ENCODE peak calls at places on chromosomes 16 and 17, in five cellular contexts. S is pancreas; M is A549; I is left ventricle myocardium superior; R is activated CD8-positive, alpha-beta memory T cell treated with anti-CD3 and anti-CD28 coated beads, Interleukin-2, amount 10 ng/mL, durations not matched to agents 7 days and 5 days. P is an unnamed sample.
A peak's percentile ranks its signal among the peaks of the same experiment; 100 is the strongest.

GRCh38 chr17:36092228-36092627 is 2.3 kb upstream of the CCL3 start:
- ATAC-seq in S (no peak), M (no peak), I (no peak), R (peak; percentile 38), P (no peak)

GRCh38 chr17:81901167-81902022 is 643 bp upstream of the NPB start:
- ATAC-seq in S (no peak), M (no peak), I (peak; percentile 6), R (peak; percentile 11), P (no peak)

GRCh38 chr17:44044092-44044491 is 22.4 kb downstream of the LSM12 start:
- ATAC-seq in S (no peak), M (no peak), I (no peak), R (no peak), P (peak; percentile 52)

GRCh38 chr17:13792314-13792713 is 190.6 kb upstream of the HS3ST3A1 start:
- ATAC-seq in S (no peak), M (no peak), I (peak; percentile 97), R (no peak), P (no peak)

GRCh38 chr16:48330847-48331204 is 54.4 kb downstream of the SIAH1 start:
- ATAC-seq in S (peak; percentile 62), M (no peak), I (peak; percentile 60), R (no peak), P (no peak)

GRCh38 chr17:62780273-62780672 is 27.8 kb downstream of the MARCHF10 start:
- ATAC-seq in S (peak; percentile 85), M (no peak), I (peak; percentile 79), R (no peak), P (no peak)

GRCh38 chr16:16021988-16022682 is 72.7 kb downstream of the ABCC1 start:
- ATAC-seq in S (peak; percentile 99), M (peak; percentile 94), I (peak; percentile 98), R (no peak), P (peak; percentile 99)

GRCh38 chr17:61221181-61221580 is 178.5 kb upstream of the TBX2 start:
- ATAC-seq in S (no peak), M (no peak), I (no peak), R (peak; percentile 18), P (no peak)

GRCh38 chr16:89346869-89347268 is 129.4 kb downstream of the ZNF778 start:
- ATAC-seq in S (no peak), M (no peak), I (no peak), R (no peak), P (no peak)

P was measured in gastroesophageal sphincter.